ENCODE peak calls at places on chromosome 22, in four cellular contexts. B, X, S and L are unnamed samples.

GRCh38 chr22:41256898-41257260 is 16.1 kb upstream of the CHADL start:
- DNase-seq in S (no peak), B (no peak), X (peak), L (peak)

GRCh38 chr22:50014655-50015401 is 2.3 kb upstream of the IL17REL start:
- DNase-seq in S (no peak), B (no peak), X (no peak), L (no peak)

GRCh38 chr22:46577361-46578249 is 40.2 kb upstream of the CELSR1 start:
- DNase-seq in B (no peak), X (no peak), S (no peak), L (no peak)

GRCh38 chr22:31259798-31260473 is 32.4 kb downstream of the PIK3IP1 start:
- DNase-seq in X (no peak), S (no peak), B (no peak), L (no peak)

GRCh38 chr22:35177811-35178210 is 79.5 kb upstream of the HMGXB4 start:
- DNase-seq in B (no peak), S (no peak), X (no peak), L (no peak)

GRCh38 chr22:37192232-37192631 is 4.2 kb upstream of the C1QTNF6 start:
- DNase-seq in B (no peak), X (no peak), S (no peak), L (no peak)

GRCh38 chr22:31683181-31684105 is 21.4 kb upstream of the PISD start:
- DNase-seq in B (no peak), S (no peak), X (no peak), L (no peak)

GRCh38 chr22:22710719-22711531 is 66.5 kb downstream of the GGTLC2 start:
- DNase-seq in X (no peak), B (peak), S (no peak), L (peak)

GRCh38 chr22:27752771-27753170 is 48.8 kb downstream of the MN1 start:
- DNase-seq in S (no peak), X (no peak), B (no peak), L (peak)

GRCh38 chr22:46354176-46354992 is 18.9 kb downstream of the TRMU start:
- DNase-seq in X (no peak), S (no peak), B (no peak), L (no peak)

GRCh38 chr22:36587289-36588154 is 58.6 kb upstream of the EIF3D start:
- DNase-seq in B (no peak), X (peak), S (no peak), L (peak)

GRCh38 chr22:46753761-46754109 is 8.7 kb upstream of the TBC1D22A start:
- DNase-seq in X (no peak), S (no peak), B (no peak), L (no peak)

GRCh38 chr22:46518542-46519325 is 18.7 kb downstream of the CELSR1 start:
- DNase-seq in S (no peak), X (no peak), B (no peak), L (no peak)